ENCODE peak calls at places on chromosomes 2 and 18, in eight cellular contexts. O is PC-3, U is coronary artery, L is kidney, T is fibroblast of lung, W is adrenal gland, E is GM23338, V is endodermal cell. X is an unnamed sample.

GRCh38 chr2:183292028-183292427 is 167.8 kb downstream of the NUP35 start:
- DNase-seq in V (peak; percentile 80), W (no peak), U (no peak), E (peak; percentile 53), T (no peak), O (no peak), L (no peak), X (no peak)

GRCh38 chr18:3250237-3251107 is 2.9 kb downstream of the MYL12A start:
- DNase-seq in V (no peak), O (peak; percentile 75), W (no peak), T (peak; percentile 91), U (no peak), L (no peak), E (no peak), X (no peak)

GRCh38 chr2:238505119-238505891 is 78.6 kb downstream of the ASB1 start:
- DNase-seq in W (no peak), L (peak; percentile 35), O (no peak), T (peak; percentile 59), U (no peak), V (no peak), E (no peak), X (peak; percentile 49)

GRCh38 chr2:119119076-119119710 is 39.4 kb downstream of the C1QL2 start:
- DNase-seq in W (no peak), V (peak; percentile 41), U (peak; percentile 21), T (no peak), L (no peak), E (no peak), O (no peak), X (no peak)

GRCh38 chr2:233513953-233514655 is 52.5 kb downstream of the USP40 start:
- DNase-seq in W (no peak), T (no peak), U (no peak), E (no peak), V (no peak), O (no peak), L (no peak), X (no peak)

GRCh38 chr2:225104971-225105370 is 62.7 kb upstream of the DOCK10 start:
- DNase-seq in W (no peak), E (no peak), O (peak; percentile 55), L (no peak), V (no peak), U (no peak), T (peak; percentile 46), X (no peak)

GRCh38 chr18:903703-904102 is 968 bp upstream of the ADCYAP1 start:
- DNase-seq in W (peak; percentile 39), V (peak; percentile 93), E (peak; percentile 83), O (peak; percentile 57), U (no peak), T (peak; percentile 49), L (peak; percentile 79), X (peak; percentile 48)

GRCh38 chr2:30731248-30731647 is 76.0 kb downstream of the CAPN13 start:
- DNase-seq in U (no peak), V (no peak), T (no peak), E (no peak), L (peak; percentile 30), O (no peak), W (no peak), X (no peak)

GRCh38 chr2:149924028-149924427 is 336.5 kb upstream of the MMADHC start:
- DNase-seq in U (no peak), T (peak; percentile 67), O (peak; percentile 61), E (no peak), L (no peak), W (no peak), V (no peak), X (no peak)

GRCh38 chr18:79384151-79384807 is 11.5 kb upstream of the NFATC1 start:
- DNase-seq in T (no peak), E (no peak), W (no peak), U (peak; percentile 50), L (peak; percentile 61), V (no peak), O (peak; percentile 9), X (no peak)

DNA sequence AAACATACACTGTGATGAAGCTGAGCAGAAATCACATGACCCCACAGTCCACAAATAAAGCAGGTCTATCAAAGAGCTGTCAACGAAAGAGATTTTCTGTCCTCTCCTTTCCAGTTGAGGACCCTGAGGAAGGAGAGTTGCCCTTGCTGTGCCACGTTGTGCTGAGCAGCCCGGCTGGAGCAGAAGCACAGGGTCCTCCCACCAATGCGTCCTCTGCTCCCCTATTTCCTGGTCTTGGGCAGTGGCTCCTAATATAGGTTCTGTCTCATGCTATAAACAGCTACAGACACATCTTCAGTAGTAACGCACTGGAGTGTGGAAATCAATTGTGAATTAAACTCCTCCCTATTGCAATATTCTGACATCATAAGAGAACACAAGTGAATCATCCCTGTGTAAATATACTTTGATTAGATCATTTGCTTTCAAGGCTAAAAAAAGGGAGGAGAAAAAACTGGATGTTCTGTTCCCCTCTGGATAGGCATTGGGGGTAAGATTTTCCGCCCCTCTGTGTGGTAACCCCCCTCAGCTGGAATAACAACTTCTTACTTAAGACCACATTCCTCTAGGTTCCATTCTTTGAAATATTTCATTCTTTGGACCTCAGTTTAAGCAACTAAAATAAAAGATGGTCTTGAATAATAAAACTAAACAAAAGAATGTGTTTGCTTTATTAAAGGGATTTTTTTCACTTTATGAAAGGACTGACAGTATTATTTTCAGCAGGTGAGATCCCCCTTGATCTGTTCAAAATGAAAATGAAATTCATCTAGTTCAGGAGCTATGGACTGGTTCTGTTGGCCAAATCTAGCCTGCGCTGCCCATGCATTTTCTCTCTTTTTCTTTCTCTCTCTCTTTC is 8.3 kb upstream of the RHOB start:
- DNase-seq in U (peak; percentile 83), V (no peak), L (no peak), O (peak; percentile 87), W (no peak), E (no peak), T (peak; percentile 79), X (no peak)
- H3K27ac ChIP-seq in U (peak overlapping the region; percentile 62), V (no peak overlapping the region), L (no peak overlapping the region), O (peak overlapping the region; percentile 83), W (peak overlapping the region; percentile 51), E (no peak overlapping the region), T (no peak overlapping the region), X (peak overlapping the region; percentile 76)

GRCh38 chr18:49786019-49786720 is 27.2 kb downstream of the ACAA2 start:
- DNase-seq in V (no peak), W (no peak), E (no peak), T (no peak), U (no peak), O (no peak), L (no peak), X (no peak)

GRCh38 chr18:49788327-49788908 is 24.9 kb downstream of the ACAA2 start:
- DNase-seq in E (no peak), O (peak; percentile 14), W (no peak), L (no peak), V (no peak), T (peak; percentile 39), U (no peak), X (peak; percentile 49)

GRCh38 chr18:49778826-49779465 is 34.4 kb downstream of the ACAA2 start:
- DNase-seq in E (no peak), W (no peak), O (no peak), V (peak; percentile 68), T (peak; percentile 13), U (no peak), L (no peak), X (no peak)

GRCh38 chr18:49784427-49785185 is 28.7 kb downstream of the ACAA2 start:
- DNase-seq in T (peak; percentile 11), U (no peak), W (no peak), V (no peak), L (no peak), O (peak; percentile 23), E (no peak), X (no peak)
- TF ChIP-seq CTCF in T (peak; percentile 37), U (no peak), W (no peak), V (peak; percentile 37), L (peak; percentile 8), O (peak; percentile 39), E (no peak), X (peak; percentile 56)

GRCh38 chr2:106581276-106581675 is 94.1 kb downstream of the CD8B2 start:
- DNase-seq in W (no peak), E (no peak), V (no peak), L (no peak), U (no peak), O (no peak), T (no peak), X (no peak)
- H3K27ac ChIP-seq in W (no peak overlapping the region), E (no peak overlapping the region), V (no peak overlapping the region), L (no peak overlapping the region), U (no peak overlapping the region), O (no peak overlapping the region), T (no peak overlapping the region), X (no peak overlapping the region)

GRCh38 chr2:59301466-59302402 is 1060.6 kb upstream of the FANCL start:
- DNase-seq in E (peak; percentile 92), V (peak; percentile 85), L (no peak), U (no peak), W (peak; percentile 42), T (peak; percentile 71), O (peak; percentile 79), X (peak; percentile 7)
- TF ChIP-seq CTCF in E (peak; percentile 81), V (peak; percentile 84), L (peak; percentile 52), U (peak; percentile 25), W (peak; percentile 44), T (no peak), O (peak; percentile 71), X (peak; percentile 54)

DNA sequence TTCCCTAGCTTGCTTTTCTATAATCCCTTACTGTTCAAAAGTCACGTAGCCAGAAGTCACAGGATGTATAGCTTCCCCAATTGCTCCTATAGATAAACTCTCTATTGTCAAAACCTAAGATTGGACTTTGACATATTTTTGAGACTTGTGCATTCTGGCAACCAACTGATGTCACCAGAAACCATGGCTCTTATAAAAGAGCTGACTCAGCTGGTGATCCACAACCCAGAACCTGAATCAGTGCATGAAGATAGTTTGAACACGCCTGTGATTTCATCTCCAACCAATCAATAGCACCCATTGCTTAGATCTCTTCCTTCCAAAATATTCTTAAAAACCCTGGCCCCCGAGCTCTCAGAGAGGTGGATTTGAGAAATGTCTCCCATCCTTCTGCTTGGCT is 639.9 kb upstream of the PIK3C3 start:
- DNase-seq in L (no peak), W (no peak), O (no peak), U (no peak), V (no peak), E (no peak), T (no peak), X (no peak)
- H3K27ac ChIP-seq in L (no peak overlapping the region), W (no peak overlapping the region), O (no peak overlapping the region), U (no peak overlapping the region), V (no peak overlapping the region), E (no peak overlapping the region), T (no peak overlapping the region), X (no peak overlapping the region)

GRCh38 chr2:218269900-218270720 is at the start of the genes AAMP and PNKD:
- DNase-seq in V (peak; percentile 100), O (peak; percentile 99), T (peak; percentile 99), L (peak; percentile 100), E (peak; percentile 100), W (peak; percentile 100), U (peak; percentile 100), X (peak; percentile 100)
- TF ChIP-seq CTCF in V (no peak), O (peak; percentile 12), T (no peak), L (peak; percentile 15), E (no peak), W (peak; percentile 5), U (no peak), X (no peak)

GRCh38 chr2:226794077-226794670 is 5.4 kb downstream of the IRS1 start:
- DNase-seq in V (no peak), T (peak; percentile 38), E (no peak), U (no peak), L (no peak), W (peak; percentile 43), O (no peak), X (no peak)
- H3K27ac ChIP-seq in V (no peak overlapping the region), T (peak overlapping the region; percentile 88), E (no peak overlapping the region), U (peak overlapping the region; percentile 93), L (peak overlapping the region; percentile 66), W (peak overlapping the region; percentile 91), O (peak overlapping the region; percentile 88), X (peak overlapping the region; percentile 84)

GRCh38 chr18:26181343-26181826 is 44.9 kb upstream of the TAF4B start:
- DNase-seq in L (no peak), U (no peak), W (no peak), T (no peak), V (no peak), E (no peak), O (no peak), X (no peak)
- TF ChIP-seq CTCF in L (no peak), U (no peak), W (no peak), T (no peak), V (no peak), E (no peak), O (no peak), X (no peak)